ENCODE peak calls at places on chromosomes 2 and 18, in seven cellular contexts. U is prostate gland, D is A549, I is HCT116, Z is body of pancreas, P is tibial artery, A is fibroblast of lung. X is an unnamed sample.
A peak's percentile ranks its signal among the peaks of the same experiment; 100 is the strongest.

GRCh38 chr18:48649231-48649630 is 110.4 kb downstream of the CTIF start:
- DNase-seq in U (no peak), D (no peak), I (no peak), Z (no peak), P (no peak), A (no peak), X (no peak)

GRCh38 chr2:61705625-61706024 is 148.2 kb downstream of the FAM161A start:
- DNase-seq in U (no peak), D (no peak), I (no peak), Z (no peak), P (no peak), A (no peak), X (no peak)

GRCh38 chr2:40243581-40243980 is 208.3 kb downstream of the SLC8A1 start:
- DNase-seq in U (no peak), D (no peak), I (no peak), Z (no peak), P (no peak), A (peak; percentile 61), X (no peak)

GRCh38 chr2:219627105-219628100 is at the start of gene SLC4A3:
- DNase-seq in U (no peak), D (peak; percentile 53), I (no peak), Z (peak; percentile 44), P (no peak), A (no peak), X (peak; percentile 32)

GRCh38 chr2:127392133-127392827 is 4.5 kb upstream of the MAP3K2 start:
- DNase-seq in U (no peak), D (no peak), I (no peak), Z (no peak), P (no peak), A (no peak), X (no peak)

GRCh38 chr2:12727085-12727484 is 10.3 kb downstream of the TRIB2 start:
- DNase-seq in U (no peak), D (no peak), I (no peak), Z (no peak), P (no peak), A (no peak), X (no peak)

GRCh38 chr2:60385648-60386047 is 167.8 kb downstream of the BCL11A start:
- DNase-seq in U (no peak), D (no peak), I (no peak), Z (no peak), P (no peak), A (no peak), X (no peak)

GRCh38 chr2:36361396-36361795 is 5.8 kb downstream of the CRIM1 start:
- DNase-seq in U (no peak), D (no peak), I (no peak), Z (no peak), P (no peak), A (no peak), X (no peak)

GRCh38 chr18:66749030-66749429 is 145.1 kb upstream of the CDH19 start:
- DNase-seq in U (no peak), D (no peak), I (no peak), Z (no peak), P (no peak), A (no peak), X (peak; percentile 51)

GRCh38 chr2:148969585-148970180 is 68.8 kb upstream of the LYPD6B start:
- DNase-seq in U (no peak), D (no peak), I (no peak), Z (no peak), P (no peak), A (no peak), X (no peak)

GRCh38 chr2:121007490-121007853 is 271.8 kb downstream of the GLI2 start:
- DNase-seq in U (no peak), D (no peak), I (no peak), Z (no peak), P (no peak), A (no peak), X (no peak)

GRCh38 chr2:40160730-40161129 is 291.2 kb downstream of the SLC8A1 start:
- DNase-seq in U (no peak), D (no peak), I (no peak), Z (no peak), P (no peak), A (peak; percentile 67), X (no peak)

GRCh38 chr2:231370749-231371429 is 24.6 kb upstream of the B3GNT7 start:
- DNase-seq in U (no peak), D (no peak), I (no peak), Z (no peak), P (no peak), A (no peak), X (no peak)

GRCh38 chr2:133286326-133286922 is 281.8 kb downstream of the NCKAP5 start:
- DNase-seq in U (no peak), D (no peak), I (no peak), Z (no peak), P (no peak), A (peak; percentile 52), X (peak; percentile 58)

GRCh38 chr2:61538920-61539559 is 884 bp upstream of the XPO1 start:
- DNase-seq in U (peak; percentile 29), D (no peak), I (peak; percentile 33), Z (peak; percentile 49), P (peak; percentile 35), A (peak; percentile 40), X (no peak)

GRCh38 chr2:132977812-132978529 is 308.0 kb upstream of the LYPD1 start:
- DNase-seq in U (no peak), D (no peak), I (no peak), Z (no peak), P (no peak), A (peak; percentile 42), X (peak; percentile 94)

GRCh38 chr2:47389692-47390091 is 13.3 kb upstream of the MSH2 start:
- DNase-seq in U (no peak), D (no peak), I (no peak), Z (no peak), P (no peak), A (no peak), X (no peak)

DNA sequence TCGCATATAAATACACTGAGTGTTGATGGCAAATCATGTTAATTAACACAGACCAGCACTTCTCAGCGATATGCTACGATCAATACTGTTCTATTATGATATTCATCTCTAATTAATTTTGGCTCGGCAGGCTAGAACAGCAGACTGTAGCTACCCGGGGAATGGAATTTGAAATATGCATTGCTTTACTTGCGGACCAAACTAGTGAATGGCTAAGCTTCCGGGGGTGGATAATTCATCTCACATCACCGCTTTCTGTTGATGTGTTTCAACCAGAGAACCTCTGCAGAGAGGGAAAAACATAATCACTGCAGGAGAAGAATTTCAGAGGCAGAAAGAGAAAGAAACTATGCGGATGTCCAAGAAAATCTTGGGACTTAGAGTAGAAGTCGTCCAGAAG is 491.0 kb downstream of the STK39 start:
- DNase-seq in U (no peak), D (no peak), I (no peak), Z (no peak), P (no peak), A (peak; percentile 18), X (peak; percentile 43)
- H3K27ac ChIP-seq in U (no peak overlapping the region), D (no peak overlapping the region), I (no peak overlapping the region), Z (no peak overlapping the region), P (no peak overlapping the region), A (no peak overlapping the region), X (no peak overlapping the region)

DNA sequence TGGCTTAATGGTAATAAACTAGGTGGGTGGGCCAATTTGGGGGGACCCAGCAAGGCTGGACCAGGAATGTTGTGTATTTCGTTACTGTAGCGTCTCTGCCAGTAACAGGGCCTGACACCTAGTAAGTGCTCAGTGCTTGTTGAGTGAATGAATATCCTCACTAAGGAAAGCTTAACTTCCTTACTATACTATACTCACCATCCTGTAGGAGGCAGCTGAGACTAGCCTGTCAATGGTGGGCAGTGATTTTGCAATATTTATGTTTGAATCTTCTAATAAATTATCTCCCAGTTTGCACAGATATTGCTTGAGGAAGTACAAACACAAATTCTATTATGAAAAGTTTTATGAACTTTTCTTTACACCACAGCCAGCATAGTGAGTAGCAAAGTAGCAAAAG is 370.7 kb upstream of the SYT4 start:
- DNase-seq in U (no peak), D (no peak), I (no peak), Z (no peak), P (no peak), A (peak; percentile 39), X (no peak)
- TF ChIP-seq CTCF in U (no peak), D (no peak), I (no peak), Z (no peak), P (no peak), A (no peak), X (peak; percentile 27)

DNA sequence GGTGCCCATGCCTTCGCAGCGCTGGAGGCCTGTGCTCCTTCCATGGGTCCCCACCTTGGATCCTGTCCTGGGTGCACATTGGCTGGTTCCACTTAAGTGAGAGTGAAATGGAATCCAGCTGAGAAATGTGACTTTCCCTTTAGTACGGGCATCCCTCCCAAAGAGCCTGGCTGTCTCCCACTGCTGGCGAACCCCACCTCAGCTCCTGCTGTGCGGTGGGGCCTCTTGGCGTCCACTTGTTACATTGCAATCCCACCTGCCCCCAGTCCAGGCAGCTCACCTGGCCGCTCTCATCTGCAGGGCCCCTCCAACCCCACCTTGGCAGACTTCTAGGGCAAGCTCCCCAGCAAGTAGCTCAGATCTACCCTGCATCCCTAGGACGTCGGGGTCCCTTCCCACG is 35.5 kb upstream of the GNAL start:
- DNase-seq in U (no peak), D (no peak), I (no peak), Z (no peak), P (no peak), A (no peak), X (no peak)
- H3K4me3 ChIP-seq in U (no peak overlapping the region), D (no peak overlapping the region), I (no peak overlapping the region), Z (no peak overlapping the region), P (no peak overlapping the region), A (no peak overlapping the region), X (no peak overlapping the region)

GRCh38 chr2:157839822-157840221 is 36.3 kb downstream of the ACVR1 start:
- DNase-seq in U (no peak), D (no peak), I (no peak), Z (no peak), P (no peak), A (no peak), X (no peak)

GRCh38 chr2:157840568-157841156 is 35.5 kb downstream of the ACVR1 start:
- DNase-seq in U (no peak), D (no peak), I (no peak), Z (peak; percentile 90), P (peak; percentile 54), A (peak; percentile 26), X (no peak)

GRCh38 chr2:157839162-157839801 is 36.8 kb downstream of the ACVR1 start:
- DNase-seq in U (no peak), D (no peak), I (no peak), Z (no peak), P (peak; percentile 37), A (peak; percentile 81), X (peak; percentile 97)

GRCh38 chr2:157837851-157838441 is 38.2 kb downstream of the ACVR1 start:
- DNase-seq in U (peak; percentile 61), D (no peak), I (no peak), Z (peak; percentile 60), P (peak; percentile 23), A (peak; percentile 66), X (peak; percentile 41)

DNA sequence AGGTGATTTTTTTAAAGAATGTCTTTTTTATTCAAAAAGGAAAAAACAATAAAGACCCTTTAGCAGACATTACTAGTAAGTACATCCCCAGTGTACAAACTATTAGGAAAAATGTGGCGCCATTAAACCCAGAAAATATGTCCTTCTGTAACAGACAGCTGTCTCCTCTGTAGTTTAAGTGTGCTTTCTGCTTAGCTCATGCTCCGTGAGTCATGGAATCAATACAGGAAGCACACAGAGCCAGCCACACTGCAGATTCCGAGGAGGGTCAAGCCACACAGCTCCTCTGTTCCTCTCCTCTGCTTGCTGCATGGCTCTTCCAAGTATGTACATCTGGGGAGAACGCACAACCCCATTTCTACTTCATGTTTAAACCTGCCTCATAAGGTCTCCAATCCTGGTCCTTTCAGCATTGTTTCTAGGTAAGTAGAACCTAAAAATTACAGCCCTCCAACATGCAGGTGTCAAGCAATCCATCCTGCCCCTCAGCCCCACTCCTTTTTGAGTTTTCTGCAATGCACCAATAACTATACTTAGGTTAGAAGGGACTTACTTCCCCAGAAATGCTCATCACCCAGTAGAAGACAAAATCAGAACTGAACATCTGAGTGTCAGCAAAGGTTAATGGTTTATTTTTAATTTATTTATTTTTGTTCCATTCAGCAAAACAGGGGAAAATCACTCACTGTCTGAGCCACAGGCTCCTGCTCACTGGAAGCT is 37.5 kb downstream of the ACVR1 start:
- DNase-seq in U (peak; percentile 39), D (peak; percentile 37), I (peak; percentile 68), Z (peak; percentile 73), P (peak; percentile 65), A (peak; percentile 88), X (peak; percentile 76)
- H3K27ac ChIP-seq in U (peak overlapping the region; percentile 70), D (peak overlapping the region; percentile 55), I (peak overlapping the region; percentile 56), Z (peak overlapping the region; percentile 72), P (peak overlapping the region; percentile 62), A (peak overlapping the region; percentile 85), X (peak overlapping the region; percentile 68)